ENCODE peak calls at places on chromosomes 4 and X, in five cellular contexts. M, K, P, E and I are unnamed samples.

GRCh38 chr4:81198151-81198550 is 16.9 kb downstream of the PRKG2 start:
- DNase-seq in M (no peak), K (no peak), P (no peak), E (no peak), I (no peak)

GRCh38 chrX:19758536-19758935 is 128.9 kb downstream of the SH3KBP1 start:
- DNase-seq in M (no peak), K (peak), P (no peak), E (peak), I (no peak)

GRCh38 chr4:118352843-118353373 is at the start of gene PRSS12:
- DNase-seq in M (no peak), K (peak), P (peak), E (peak), I (peak)

GRCh38 chr4:99029852-99030251 is 34.3 kb downstream of the METAP1 start:
- DNase-seq in M (no peak), K (no peak), P (no peak), E (no peak), I (no peak)

GRCh38 chr4:684611-685010 is 4.3 kb downstream of the SLC49A3 start:
- DNase-seq in M (no peak), K (no peak), P (peak), E (no peak), I (no peak)

GRCh38 chrX:139600105-139600504 is 69.6 kb downstream of the F9 start:
- DNase-seq in M (no peak), K (no peak), P (no peak), E (no peak), I (no peak)

GRCh38 chr4:23903859-23904438 is 14.1 kb upstream of the PPARGC1A start:
- DNase-seq in M (no peak), K (no peak), P (no peak), E (no peak), I (no peak)

GRCh38 chr4:1370321-1371124 is 23.5 kb downstream of the UVSSA start:
- DNase-seq in M (no peak), K (no peak), P (no peak), E (no peak), I (no peak)

GRCh38 chr4:108940086-108941033 is 177.5 kb upstream of the ETNPPL start:
- DNase-seq in M (no peak), K (no peak), P (no peak), E (no peak), I (no peak)

GRCh38 chrX:11461181-11462001 is 168.2 kb downstream of the AMELX start:
- DNase-seq in M (no peak), K (peak), P (no peak), E (no peak), I (no peak)

GRCh38 chr4:5839751-5840674 is 52.9 kb downstream of the CRMP1 start:
- DNase-seq in M (no peak), K (no peak), P (no peak), E (no peak), I (no peak)

GRCh38 chr4:153989505-153989904 is 200.6 kb upstream of the SFRP2 start:
- DNase-seq in M (no peak), K (no peak), P (no peak), E (no peak), I (no peak)

GRCh38 chrX:130975947-130976346 is 72.9 kb upstream of the ENOX2 start:
- DNase-seq in M (no peak), K (peak), P (peak), E (peak), I (peak)

GRCh38 chrX:136209751-136210150 is 41.4 kb downstream of the MAP7D3 start:
- DNase-seq in M (no peak), K (no peak), P (no peak), E (no peak), I (no peak)

GRCh38 chrX:46375831-46376230 is 169.4 kb downstream of the ZNF674 start:
- DNase-seq in M (no peak), K (no peak), P (no peak), E (no peak), I (no peak)

GRCh38 chr4:95086532-95086931 is 328.8 kb downstream of the BMPR1B start:
- DNase-seq in M (no peak), K (no peak), P (no peak), E (no peak), I (no peak)

GRCh38 chr4:32789026-32789608 is 2068.9 kb downstream of the PCDH7 start:
- DNase-seq in M (no peak), K (no peak), P (no peak), E (no peak), I (no peak)

GRCh38 chrX:125791781-125792180 is 374.3 kb downstream of the DCAF12L2 start:
- DNase-seq in M (no peak), K (no peak), P (no peak), E (no peak), I (no peak)

GRCh38 chrX:134101636-134102035 is 116.2 kb upstream of the GPC3 start:
- DNase-seq in M (no peak), K (no peak), P (no peak), E (no peak), I (no peak)

GRCh38 chr4:183589710-183590109 is 69.3 kb downstream of the RWDD4 start:
- DNase-seq in M (no peak), K (peak), P (no peak), E (no peak), I (no peak)

GRCh38 chr4:43330288-43330687 is 437.8 kb downstream of the GRXCR1 start:
- DNase-seq in M (no peak), K (no peak), P (no peak), E (no peak), I (no peak)

GRCh38 chr4:96315815-96316214 is 475.9 kb downstream of the PDHA2 start:
- DNase-seq in M (no peak), K (no peak), P (no peak), E (no peak), I (no peak)

GRCh38 chrX:152445926-152446325 is 5.2 kb downstream of the GABRA3 start:
- DNase-seq in M (no peak), K (no peak), P (no peak), E (no peak), I (no peak)

GRCh38 chr4:150297861-150298474 is 219.7 kb downstream of the DCLK2 start:
- DNase-seq in M (peak), K (peak), P (peak), E (peak), I (no peak)

DNA sequence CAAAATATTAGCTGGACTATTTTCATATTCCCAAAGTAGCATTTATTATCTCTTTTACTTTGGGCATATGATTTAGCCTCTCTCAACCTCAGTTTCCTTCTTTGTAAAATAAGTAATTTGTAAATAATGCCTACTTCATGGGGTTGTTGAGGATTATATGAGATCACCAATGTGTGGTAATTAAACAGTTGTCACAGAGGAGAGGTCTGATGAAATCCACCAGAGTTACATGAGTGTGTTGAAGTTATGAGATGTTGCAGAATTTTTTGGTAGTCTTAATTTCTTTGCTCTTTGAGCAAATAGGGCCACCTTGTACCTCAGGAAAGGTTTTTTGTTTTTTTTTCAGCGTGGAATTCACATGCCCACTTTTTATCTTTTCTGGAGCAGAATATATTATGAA is 1.4 kb downstream of the COX7B start:
- DNase-seq in M (no peak), K (no peak), P (no peak), E (no peak), I (no peak)
- H3K4me3 ChIP-seq in M (peak), K (peak), P (peak), E (peak), I (peak)

DNA sequence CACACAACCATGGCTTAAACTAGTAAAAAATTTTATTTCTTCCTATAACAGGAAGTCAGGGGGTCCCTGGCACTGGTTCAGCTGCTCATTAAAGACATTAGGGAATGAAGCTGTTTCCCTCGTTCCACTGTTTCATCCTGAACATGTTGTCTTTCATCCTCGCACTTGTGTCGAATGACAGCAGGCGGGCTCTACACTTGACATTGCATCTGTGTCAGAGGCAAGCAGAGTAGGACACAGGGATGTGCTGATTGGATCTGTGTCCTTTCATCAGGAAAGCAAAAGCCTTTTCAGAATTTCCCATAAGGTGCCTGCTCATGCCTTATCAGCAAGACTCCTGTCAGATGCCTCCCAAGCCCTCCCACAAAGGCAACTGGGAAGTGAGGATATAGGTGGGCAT is 22.8 kb upstream of the C1QTNF7 start:
- DNase-seq in M (no peak), K (no peak), P (no peak), E (no peak), I (no peak)
- TF ChIP-seq CHD2 in M (no peak), K (no peak), P (no peak), E (no peak), I (no peak)

GRCh38 chr4:147284935-147285334 is 196.0 kb upstream of the EDNRA start:
- DNase-seq in M (no peak), K (no peak), P (no peak), E (no peak), I (no peak)
- TF ChIP-seq YY1 in M (no peak), K (no peak), P (no peak), E (no peak), I (no peak)

DNA sequence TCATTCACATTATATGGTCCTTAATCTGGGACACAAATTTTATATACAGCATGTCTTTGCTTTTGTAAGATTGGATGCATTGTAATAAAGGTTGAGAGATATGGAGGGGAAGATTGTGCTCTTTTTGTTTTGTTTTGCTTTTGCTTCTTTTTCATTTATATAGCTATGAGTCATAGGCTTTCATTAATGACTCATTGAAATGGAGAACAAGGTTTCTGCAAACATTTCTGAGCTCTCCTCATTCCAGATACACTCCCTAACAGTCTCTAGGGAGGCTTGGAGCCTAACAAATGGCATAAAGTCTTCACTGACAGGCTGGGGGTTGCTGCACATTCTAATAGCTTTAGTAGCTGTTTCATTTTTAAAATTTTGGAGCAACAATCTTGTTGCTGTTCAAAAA is 21.4 kb downstream of the PCDH18 start:
- DNase-seq in M (no peak), K (no peak), P (no peak), E (no peak), I (no peak)
- H3K4me3 ChIP-seq in M (no peak), K (no peak), P (no peak), E (no peak), I (no peak)

DNA sequence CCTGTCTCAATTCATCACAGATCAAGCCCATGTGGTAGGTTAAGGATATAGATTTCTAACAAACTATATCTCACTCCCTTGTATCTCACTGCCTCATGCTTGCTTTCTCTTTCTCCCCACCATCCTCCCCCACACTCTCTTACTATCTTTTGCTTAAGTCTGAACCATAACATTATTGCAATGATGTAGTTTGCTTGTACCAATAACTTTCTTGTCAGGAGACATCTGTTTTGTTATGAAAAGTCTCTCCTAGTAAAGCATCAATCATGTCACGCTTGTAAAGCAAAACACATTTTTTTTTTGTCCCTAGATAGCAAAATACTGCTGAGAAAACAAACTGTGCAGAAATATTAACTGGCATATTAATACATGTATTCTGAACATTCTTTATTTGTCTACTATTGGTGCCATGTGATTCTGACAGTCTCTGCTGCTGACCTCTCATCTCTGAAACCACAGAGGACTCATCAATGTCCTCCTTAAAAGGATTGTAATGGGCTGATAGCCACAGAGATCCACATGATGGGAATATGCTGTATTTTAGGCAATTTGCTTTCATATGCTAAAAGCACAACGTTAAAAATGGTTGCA is 217.5 kb downstream of the VEGFC start:
- DNase-seq in M (no peak), K (no peak), P (no peak), E (no peak), I (no peak)
- TF ChIP-seq CHD2 in M (no peak), K (no peak), P (no peak), E (no peak), I (no peak)

GRCh38 chr4:188941524-188942109 is 802.4 kb downstream of the TRIML1 start:
- DNase-seq in M (no peak), K (no peak), P (no peak), E (no peak), I (no peak)
- TF ChIP-seq YY1 in M (no peak), K (no peak), P (no peak), E (no peak), I (no peak)

GRCh38 chr4:146637853-146638800 is 566 bp upstream of the POU4F2 start:
- DNase-seq in M (no peak), K (no peak), P (peak), E (no peak), I (peak)
- H3K4me3 ChIP-seq in M (no peak), K (no peak), P (peak), E (no peak), I (peak)

DNA sequence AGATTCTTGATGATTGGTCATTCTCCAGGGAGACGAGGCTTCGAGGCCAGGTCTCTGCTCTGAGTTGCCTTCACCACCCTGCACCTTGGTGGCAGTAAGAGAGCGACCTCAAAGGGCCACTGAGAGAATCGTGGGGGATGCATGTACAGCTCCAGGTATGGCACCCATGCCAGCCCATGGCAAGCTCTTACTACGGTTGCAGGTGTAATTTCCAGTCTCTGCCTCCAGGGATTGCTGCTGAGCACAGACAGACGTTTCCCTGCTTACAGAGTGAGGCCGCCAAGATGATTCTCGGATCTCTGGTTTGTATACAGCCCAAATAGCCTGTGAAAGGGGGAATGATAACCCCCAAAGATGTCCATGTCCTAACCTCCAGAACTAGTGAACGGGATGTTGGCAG is 16.3 kb upstream of the DRD5 start:
- DNase-seq in M (no peak), K (peak), P (peak), E (peak), I (no peak)
- TF ChIP-seq CHD2 in M (no peak), K (no peak), P (no peak), E (no peak), I (no peak)